ENCODE peak calls at places on chromosomes 2 and 18, in nine cellular contexts. N, S, Z, O, R, K, E, T and Y are unnamed samples.

GRCh38 chr2:224038049-224038829 is 847 bp downstream of the SERPINE2 start:
- DNase-seq in N (peak), S (peak), Z (no peak), O (peak), R (no peak), K (no peak), E (peak), T (peak), Y (no peak)

GRCh38 chr2:240432430-240432819 is 3.0 kb upstream of the GPC1 start:
- DNase-seq in N (no peak), S (no peak), Z (no peak), O (peak), R (no peak), K (no peak), E (no peak), T (no peak), Y (no peak)

GRCh38 chr2:222610746-222611145 is 45.1 kb downstream of the FARSB start:
- DNase-seq in N (peak), S (peak), Z (no peak), O (no peak), R (no peak), K (no peak), E (no peak), T (no peak), Y (no peak)

GRCh38 chr2:105926960-105927678 is 182.4 kb downstream of the NCK2 start:
- DNase-seq in N (no peak), S (no peak), Z (no peak), O (no peak), R (no peak), K (no peak), E (no peak), T (no peak), Y (no peak)

GRCh38 chr2:9238927-9239326 is 32.3 kb downstream of the ASAP2 start:
- DNase-seq in N (no peak), S (no peak), Z (no peak), O (no peak), R (no peak), K (peak), E (no peak), T (no peak), Y (no peak)

GRCh38 chr2:207503234-207503633 is 26.5 kb upstream of the CREB1 start:
- DNase-seq in N (peak), S (peak), Z (no peak), O (peak), R (no peak), K (no peak), E (no peak), T (peak), Y (no peak)

GRCh38 chr2:26561918-26562810 is 79.0 kb downstream of the CIB4 start:
- DNase-seq in N (no peak), S (peak), Z (no peak), O (peak), R (no peak), K (peak), E (no peak), T (peak), Y (no peak)

GRCh38 chr2:23480991-23481797 is 96.2 kb downstream of the KLHL29 start:
- DNase-seq in N (peak), S (peak), Z (no peak), O (no peak), R (peak), K (no peak), E (no peak), T (no peak), Y (no peak)

GRCh38 chr18:34002130-34002529 is 222.6 kb downstream of the NOL4 start:
- DNase-seq in N (no peak), S (no peak), Z (no peak), O (no peak), R (no peak), K (no peak), E (no peak), T (no peak), Y (no peak)

GRCh38 chr2:168432565-168433186 is 23.4 kb upstream of the CERS6 start:
- DNase-seq in N (no peak), S (no peak), Z (no peak), O (no peak), R (no peak), K (no peak), E (no peak), T (no peak), Y (no peak)

GRCh38 chr18:58496937-58497336 is 132.0 kb downstream of the ALPK2 start:
- DNase-seq in N (no peak), S (no peak), Z (no peak), O (no peak), R (no peak), K (no peak), E (no peak), T (no peak), Y (no peak)

GRCh38 chr2:84832772-84833461 is 48.0 kb downstream of the TRABD2A start:
- DNase-seq in N (no peak), S (peak), Z (no peak), O (peak), R (no peak), K (no peak), E (no peak), T (no peak), Y (no peak)

GRCh38 chr2:176463527-176463926 is 194.3 kb downstream of the MTX2 start:
- DNase-seq in N (no peak), S (no peak), Z (no peak), O (no peak), R (no peak), K (no peak), E (no peak), T (no peak), Y (no peak)

GRCh38 chr2:214856116-214856515 is 46.6 kb upstream of the BARD1 start:
- DNase-seq in N (no peak), S (peak), Z (no peak), O (no peak), R (peak), K (no peak), E (no peak), T (no peak), Y (no peak)

GRCh38 chr2:237726401-237726830 is 72.2 kb upstream of the RBM44 start:
- DNase-seq in N (peak), S (peak), Z (no peak), O (no peak), R (peak), K (peak), E (no peak), T (no peak), Y (no peak)

GRCh38 chr2:121977326-121977725 is 221.9 kb downstream of the TSN start:
- DNase-seq in N (no peak), S (no peak), Z (no peak), O (no peak), R (no peak), K (no peak), E (no peak), T (no peak), Y (no peak)

GRCh38 chr2:37569986-37570688 is 101.3 kb downstream of the CDC42EP3 start:
- DNase-seq in N (no peak), S (no peak), Z (no peak), O (no peak), R (no peak), K (no peak), E (no peak), T (no peak), Y (no peak)

GRCh38 chr2:185385157-185385556 is 353.4 kb upstream of the FSIP2 start:
- DNase-seq in N (peak), S (no peak), Z (no peak), O (no peak), R (no peak), K (no peak), E (no peak), T (no peak), Y (no peak)

GRCh38 chr2:8628179-8628869 is 53.5 kb upstream of the ID2 start:
- DNase-seq in N (no peak), S (no peak), Z (no peak), O (no peak), R (no peak), K (no peak), E (no peak), T (no peak), Y (no peak)

GRCh38 chr18:3466051-3466450 is 16.1 kb downstream of the TGIF1 start:
- DNase-seq in N (peak), S (peak), Z (no peak), O (no peak), R (no peak), K (no peak), E (no peak), T (no peak), Y (no peak)

GRCh38 chr2:189421644-189422043 is 19.6 kb upstream of the WDR75 start:
- DNase-seq in N (peak), S (peak), Z (no peak), O (no peak), R (peak), K (no peak), E (no peak), T (no peak), Y (no peak)

GRCh38 chr18:57705011-57705410 is 83.4 kb upstream of the NARS1 start:
- DNase-seq in N (no peak), S (no peak), Z (no peak), O (no peak), R (peak), K (no peak), E (no peak), T (no peak), Y (no peak)

GRCh38 chr2:205768815-205769493 is 86.7 kb downstream of the NRP2 start:
- DNase-seq in N (peak), S (peak), Z (no peak), O (no peak), R (no peak), K (no peak), E (no peak), T (no peak), Y (no peak)

GRCh38 chr2:15084826-15085489 is 452.4 kb downstream of the LRATD1 start:
- DNase-seq in N (no peak), S (no peak), Z (no peak), O (no peak), R (no peak), K (peak), E (no peak), T (no peak), Y (no peak)

GRCh38 chr2:37005118-37005868 is 39.0 kb upstream of the STRN start:
- DNase-seq in N (peak), S (peak), Z (no peak), O (no peak), R (no peak), K (peak), E (no peak), T (no peak), Y (no peak)

GRCh38 chr2:85133751-85134254 is 611 bp downstream of the TCF7L1 start:
- DNase-seq in N (peak), S (peak), Z (no peak), O (peak), R (no peak), K (peak), E (peak), T (peak), Y (no peak)

GRCh38 chr2:14219306-14219705 is 413.2 kb upstream of the LRATD1 start:
- DNase-seq in N (no peak), S (no peak), Z (no peak), O (no peak), R (no peak), K (no peak), E (no peak), T (no peak), Y (no peak)

GRCh38 chr2:209526541-209526940 is 102.7 kb downstream of the MAP2 start:
- DNase-seq in N (peak), S (peak), Z (no peak), O (no peak), R (no peak), K (no peak), E (no peak), T (no peak), Y (no peak)

GRCh38 chr18:2881490-2882195 is 34.8 kb downstream of the EMILIN2 start:
- DNase-seq in N (no peak), S (peak), Z (no peak), O (peak), R (no peak), K (no peak), E (no peak), T (peak), Y (no peak)

GRCh38 chr2:104654813-104655212 is 199.1 kb upstream of the POU3F3 start:
- DNase-seq in N (no peak), S (peak), Z (no peak), O (peak), R (no peak), K (peak), E (no peak), T (peak), Y (no peak)

GRCh38 chr2:63846487-63846886 is 4.8 kb downstream of the UGP2 start:
- DNase-seq in N (peak), S (peak), Z (no peak), O (no peak), R (no peak), K (peak), E (no peak), T (no peak), Y (no peak)

GRCh38 chr18:58970943-58971799 is 106.5 kb downstream of the ZNF532 start:
- DNase-seq in N (no peak), S (no peak), Z (no peak), O (no peak), R (no peak), K (no peak), E (no peak), T (no peak), Y (no peak)

DNA sequence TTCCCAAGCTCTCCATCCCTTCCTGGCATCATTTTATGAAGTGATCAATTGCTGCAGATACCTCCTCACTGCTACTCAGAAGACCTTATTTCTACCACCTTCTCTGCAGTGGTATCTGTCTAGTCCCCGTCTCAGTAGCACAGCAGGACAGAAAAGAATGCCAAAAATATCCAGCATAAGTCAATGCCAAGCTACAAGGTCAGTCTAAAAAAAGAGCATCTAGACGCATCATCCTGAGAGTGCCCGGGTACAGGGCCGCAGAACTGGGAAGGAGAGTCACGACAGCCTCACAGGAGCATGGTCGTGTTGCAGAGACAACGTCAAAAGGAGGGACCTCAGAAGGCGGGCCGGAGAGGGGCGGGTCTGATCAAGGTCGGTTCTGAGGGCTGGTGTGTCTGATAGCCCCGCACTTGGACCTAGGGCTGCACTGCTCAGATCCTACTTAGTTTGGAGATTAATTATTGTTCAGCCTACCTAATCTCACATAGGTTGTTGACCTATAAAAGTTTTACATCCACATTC is 24.3 kb upstream of the SNTG2 start:
- DNase-seq in N (no peak), S (no peak), Z (no peak), O (no peak), R (no peak), K (no peak), E (no peak), T (no peak), Y (no peak)
- H3K4me3 ChIP-seq in N (no peak), S (no peak), Z (no peak), O (no peak), R (no peak), K (no peak), E (no peak), T (no peak), Y (no peak)

GRCh38 chr18:79800353-79801180 is 2.8 kb downstream of the KCNG2 start:
- DNase-seq in N (no peak), S (no peak), Z (no peak), O (no peak), R (no peak), K (no peak), E (no peak), T (no peak), Y (no peak)

GRCh38 chr18:79798346-79798998 is 734 bp downstream of the KCNG2 start:
- DNase-seq in N (peak), S (peak), Z (no peak), O (no peak), R (no peak), K (no peak), E (no peak), T (no peak), Y (no peak)

GRCh38 chr18:79797518-79798345 is at the start of gene KCNG2:
- DNase-seq in N (no peak), S (peak), Z (no peak), O (no peak), R (no peak), K (peak), E (peak), T (no peak), Y (no peak)

GRCh38 chr18:79799619-79800352 is 2.0 kb downstream of the KCNG2 start:
- DNase-seq in N (no peak), S (peak), Z (no peak), O (no peak), R (no peak), K (no peak), E (no peak), T (no peak), Y (no peak)

DNA sequence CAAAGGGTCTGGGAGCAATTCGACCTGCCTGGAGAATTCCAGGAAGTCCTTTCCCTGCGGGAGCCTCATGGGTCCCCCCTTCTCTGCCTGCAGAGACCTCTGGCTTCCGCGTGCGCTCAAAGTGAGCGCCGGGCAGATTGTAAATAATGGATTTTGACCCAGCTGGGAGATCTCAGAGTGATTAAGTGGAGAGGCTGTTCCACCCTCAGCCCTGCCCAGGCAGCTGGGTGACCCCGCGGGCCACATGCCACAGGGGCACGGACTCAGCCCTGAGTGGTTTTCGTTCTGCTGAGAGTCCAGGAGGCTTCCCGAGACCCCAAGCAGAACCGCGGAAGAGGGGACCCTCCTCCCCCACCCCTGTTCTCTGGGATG is 1.2 kb downstream of the KCNG2 start:
- DNase-seq in N (no peak), S (peak), Z (no peak), O (no peak), R (no peak), K (no peak), E (no peak), T (no peak), Y (no peak)
- H3K4me3 ChIP-seq in N (no peak), S (peak), Z (no peak), O (peak), R (no peak), K (no peak), E (no peak), T (peak), Y (peak)

GRCh38 chr2:69053416-69053965 is 40.5 kb downstream of the ANTXR1 start:
- DNase-seq in N (no peak), S (peak), Z (no peak), O (no peak), R (no peak), K (no peak), E (no peak), T (no peak), Y (no peak)
- H3K4me3 ChIP-seq in N (no peak), S (no peak), Z (no peak), O (no peak), R (no peak), K (no peak), E (no peak), T (no peak), Y (no peak)

GRCh38 chr2:217920879-217921603 is 81.8 kb downstream of the TNS1 start:
- DNase-seq in N (no peak), S (peak), Z (no peak), O (peak), R (no peak), K (peak), E (no peak), T (no peak), Y (no peak)

GRCh38 chr2:217923007-217923686 is 79.6 kb downstream of the TNS1 start:
- DNase-seq in N (no peak), S (no peak), Z (no peak), O (no peak), R (no peak), K (no peak), E (no peak), T (no peak), Y (no peak)

GRCh38 chr2:217919781-217920351 is 82.9 kb downstream of the TNS1 start:
- DNase-seq in N (peak), S (peak), Z (no peak), O (peak), R (no peak), K (no peak), E (no peak), T (no peak), Y (no peak)

GRCh38 chr2:217924346-217924901 is 78.4 kb downstream of the TNS1 start:
- DNase-seq in N (no peak), S (no peak), Z (no peak), O (no peak), R (no peak), K (no peak), E (no peak), T (no peak), Y (no peak)

DNA sequence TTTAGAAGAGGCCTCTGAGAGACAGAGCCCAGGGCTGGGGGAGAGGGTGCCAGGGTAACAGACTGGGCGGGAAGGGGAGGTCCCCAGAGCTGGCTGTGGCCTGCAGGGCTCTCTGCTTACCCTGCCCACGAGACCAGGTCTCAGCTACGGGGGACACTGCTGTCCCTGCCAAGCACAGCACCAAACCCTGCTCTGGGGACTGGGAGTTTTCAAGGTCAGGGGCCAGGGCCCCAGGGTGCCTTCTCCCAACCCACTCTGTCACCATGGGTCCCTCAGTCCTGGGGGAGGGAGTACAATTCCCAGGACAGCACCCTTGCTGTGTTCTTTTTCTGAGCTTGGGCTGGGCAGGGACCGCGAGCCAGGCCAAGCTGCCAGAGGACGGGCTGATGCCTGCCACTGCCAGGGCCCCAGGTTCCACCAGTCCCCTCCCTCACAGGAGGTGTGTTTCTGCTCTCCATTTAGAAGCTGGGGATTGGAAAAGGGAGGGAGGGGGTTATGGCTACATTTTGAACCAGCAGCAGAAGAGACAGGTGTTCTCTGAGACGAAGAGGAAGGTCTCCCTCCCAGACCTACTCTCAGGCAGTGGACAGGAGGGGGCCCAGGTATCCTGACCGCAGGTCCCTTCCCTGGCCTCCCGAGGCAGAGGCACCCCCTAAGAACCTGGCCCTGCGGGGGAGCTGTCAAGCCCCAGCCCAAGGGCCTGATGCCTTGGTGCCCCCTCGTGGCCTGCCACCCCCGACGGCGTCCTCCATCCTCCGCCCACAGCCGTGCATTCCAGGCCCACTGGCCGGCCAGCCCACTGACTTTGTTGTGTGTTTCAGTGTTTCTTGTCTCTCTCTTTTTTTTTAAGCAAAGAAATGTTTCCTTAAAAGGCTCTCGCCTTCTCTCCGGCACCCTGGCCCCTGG is 80.4 kb downstream of the TNS1 start:
- DNase-seq in N (no peak), S (peak), Z (no peak), O (peak), R (no peak), K (peak), E (no peak), T (no peak), Y (no peak)
- H3K4me3 ChIP-seq in N (no peak), S (no peak), Z (no peak), O (peak), R (no peak), K (no peak), E (no peak), T (peak), Y (peak)

GRCh38 chr2:233794128-233794658 is 16.1 kb downstream of the MROH2A start:
- DNase-seq in N (no peak), S (no peak), Z (no peak), O (no peak), R (no peak), K (no peak), E (no peak), T (no peak), Y (no peak)
- H3K4me3 ChIP-seq in N (no peak), S (no peak), Z (no peak), O (no peak), R (no peak), K (no peak), E (no peak), T (no peak), Y (no peak)

GRCh38 chr2:43158259-43158880 is 68.0 kb downstream of the ZFP36L2 start:
- DNase-seq in N (peak), S (peak), Z (peak), O (peak), R (no peak), K (no peak), E (no peak), T (peak), Y (peak)
- H3K4me3 ChIP-seq in N (no peak), S (no peak), Z (no peak), O (peak), R (no peak), K (no peak), E (no peak), T (no peak), Y (peak)